ENCODE peak calls at places on chromosomes 7 and 10, in four cellular contexts. G is K562, E is H1, N is GM12878. L is an unnamed sample.

GRCh38 chr7:114689391-114689790 is 232.5 kb upstream of the MDFIC start:
- DNase-seq in G (no peak), E (no peak), N (no peak), L (no peak)

GRCh38 chr7:73973091-73973490 is 54.9 kb upstream of the ELN start:
- DNase-seq in G (no peak), E (no peak), N (no peak), L (no peak)

GRCh38 chr10:110756886-110757285 is 112.8 kb downstream of the RBM20 start:
- DNase-seq in G (no peak), E (no peak), N (no peak), L (no peak)

GRCh38 chr7:45230083-45230482 is 72.5 kb downstream of the RAMP3 start:
- DNase-seq in G (no peak), E (no peak), N (no peak), L (no peak)

GRCh38 chr10:18561861-18562551 is 89.4 kb downstream of the NSUN6 start:
- DNase-seq in G (no peak), E (no peak), N (no peak), L (no peak)

GRCh38 chr10:105252908-105253307 is 611.8 kb downstream of the SORCS3 start:
- DNase-seq in G (no peak), E (no peak), N (no peak), L (no peak)

GRCh38 chr10:49177391-49178355 is 10.5 kb downstream of the TMEM273 start:
- DNase-seq in G (peak), E (no peak), N (peak), L (peak)

GRCh38 chr7:77827999-77828398 is 29.4 kb downstream of the PHTF2 start:
- DNase-seq in G (no peak), E (no peak), N (no peak), L (no peak)

GRCh38 chr10:74541375-74541774 is 285.0 kb upstream of the KAT6B start:
- DNase-seq in G (no peak), E (no peak), N (no peak), L (no peak)

GRCh38 chr10:132649651-132650360 is 112.2 kb downstream of the INPP5A start:
- DNase-seq in G (no peak), E (no peak), N (no peak), L (no peak)

GRCh38 chr7:116802784-116803183 is 59.6 kb upstream of the CAPZA2 start:
- DNase-seq in G (peak), E (no peak), N (no peak), L (peak)

GRCh38 chr7:135991322-135991721 is 14.2 kb upstream of the MTPN start:
- DNase-seq in G (no peak), E (no peak), N (no peak), L (no peak)

GRCh38 chr10:36036137-36036536 is 394.0 kb upstream of the FZD8 start:
- DNase-seq in G (no peak), E (no peak), N (no peak), L (no peak)

GRCh38 chr7:28301148-28301641 is 111.1 kb upstream of the CREB5 start:
- DNase-seq in G (no peak), E (no peak), N (no peak), L (no peak)

GRCh38 chr10:75910032-75910431 is 478.6 kb downstream of the LRMDA start:
- DNase-seq in G (no peak), E (no peak), N (no peak), L (no peak)

GRCh38 chr7:20214787-20215669 is 2.2 kb downstream of the MACC1 start:
- DNase-seq in G (peak), E (no peak), N (no peak), L (no peak)

GRCh38 chr10:69734797-69735468 is 66.8 kb upstream of the COL13A1 start:
- DNase-seq in G (no peak), E (no peak), N (no peak), L (no peak)
- H3K9ac ChIP-seq in G (no peak), E (no peak), N (no peak), L (no peak)

GRCh38 chr10:7408003-7408493 is 2.8 kb downstream of the SFMBT2 start:
- DNase-seq in G (no peak), E (peak), N (no peak), L (no peak)
- TF ChIP-seq SIN3A in G (no peak), E (no peak), N (no peak), L (no peak)

GRCh38 chr10:78333362-78334143 is 299.9 kb downstream of the RPS24 start:
- DNase-seq in G (no peak), E (no peak), N (no peak), L (no peak)
- TF ChIP-seq POLR2A in G (no peak), E (no peak), N (no peak), L (no peak)

GRCh38 chr7:130350945-130351663 is 6.5 kb downstream of the CPA5 start:
- DNase-seq in G (no peak), E (no peak), N (peak), L (no peak)
- H3K9ac ChIP-seq in G (no peak), E (no peak), N (peak), L (no peak)